ENCODE peak calls at places on chromosomes 4 and X, in four cellular contexts. R, K, J and O are unnamed samples.
A peak's percentile ranks its signal among the peaks of the same experiment; 100 is the strongest.

GRCh38 chr4:87097075-87097474 is 123.3 kb downstream of the KLHL8 start:
- DNase-seq in R (no peak), K (no peak), J (peak; percentile 74), O (no peak)

GRCh38 chr4:183403486-183403885 is 41.0 kb upstream of the CDKN2AIP start:
- DNase-seq in R (no peak), K (peak; percentile 20), J (no peak), O (no peak)

GRCh38 chrX:130118396-130118795 is 8.1 kb upstream of the ELF4 start:
- DNase-seq in K (no peak), J (no peak), R (no peak), O (no peak)

GRCh38 chr4:186912606-186913005 is 188.9 kb upstream of the FAT1 start:
- DNase-seq in K (no peak), J (no peak), R (no peak), O (no peak)

GRCh38 chrX:31061091-31061490 is 10.8 kb downstream of the FTHL17 start:
- DNase-seq in R (no peak), J (no peak), K (no peak), O (no peak)

GRCh38 chr4:107951551-107951950 is 20.2 kb downstream of the CYP2U1 start:
- DNase-seq in R (no peak), K (no peak), J (no peak), O (no peak)

GRCh38 chrX:44945736-44946135 is 72.7 kb downstream of the KDM6A start:
- DNase-seq in K (no peak), R (no peak), J (peak; percentile 42), O (no peak)

GRCh38 chr4:159075531-159075932 is 27.3 kb upstream of the RAPGEF2 start:
- DNase-seq in K (no peak), R (no peak), J (no peak), O (no peak)

GRCh38 chr4:76212301-76212700 is 1.3 kb downstream of the SCARB2 start:
- DNase-seq in J (no peak), R (no peak), K (no peak), O (no peak)

GRCh38 chrX:23003121-23003520 is 3.4 kb downstream of the DDX53 start:
- DNase-seq in K (no peak), R (no peak), J (no peak), O (peak; percentile 5)

GRCh38 chrX:10173331-10173900 is 16.6 kb downstream of the CLCN4 start:
- DNase-seq in J (peak; percentile 90), K (no peak), R (no peak), O (peak; percentile 86)

GRCh38 chr4:172683016-172683415 is 485.6 kb upstream of the GALNT7 start:
- DNase-seq in R (no peak), K (no peak), J (no peak), O (no peak)

GRCh38 chr4:62394751-62395150 is 1194.6 kb downstream of the ADGRL3 start:
- DNase-seq in R (no peak), K (no peak), J (no peak), O (no peak)

GRCh38 chr4:140955528-140956094 is 177.7 kb downstream of the RNF150 start:
- DNase-seq in R (no peak), K (no peak), J (no peak), O (no peak)

GRCh38 chrX:17590892-17591740 is 146.2 kb upstream of the SCML1 start:
- DNase-seq in R (no peak), K (no peak), J (peak; percentile 68), O (peak; percentile 78)

GRCh38 chr4:176818531-176818930 is 25.8 kb upstream of the VEGFC start:
- DNase-seq in K (no peak), J (no peak), R (no peak), O (no peak)

GRCh38 chrX:101370888-101371504 is 15.0 kb downstream of the BTK start:
- DNase-seq in K (no peak), J (no peak), R (no peak), O (no peak)

GRCh38 chr4:76558391-76559235 is 123.6 kb downstream of the SHROOM3 start:
- DNase-seq in J (peak; percentile 75), K (no peak), R (no peak), O (no peak)

GRCh38 chrX:3690140-3690539 is 23.3 kb downstream of the PRKX start:
- DNase-seq in J (no peak), R (no peak), K (no peak), O (no peak)

GRCh38 chr4:3819210-3819919 is 53.2 kb downstream of the ADRA2C start:
- DNase-seq in K (no peak), R (no peak), J (no peak), O (no peak)

GRCh38 chr4:130563185-130563890 is 1467.4 kb downstream of the C4orf33 start:
- DNase-seq in K (peak; percentile 62), J (peak; percentile 87), R (no peak), O (peak; percentile 32)

GRCh38 chrX:64229145-64229544 is 1.3 kb downstream of the ASB12 start:
- DNase-seq in R (no peak), K (no peak), J (no peak), O (no peak)

DNA sequence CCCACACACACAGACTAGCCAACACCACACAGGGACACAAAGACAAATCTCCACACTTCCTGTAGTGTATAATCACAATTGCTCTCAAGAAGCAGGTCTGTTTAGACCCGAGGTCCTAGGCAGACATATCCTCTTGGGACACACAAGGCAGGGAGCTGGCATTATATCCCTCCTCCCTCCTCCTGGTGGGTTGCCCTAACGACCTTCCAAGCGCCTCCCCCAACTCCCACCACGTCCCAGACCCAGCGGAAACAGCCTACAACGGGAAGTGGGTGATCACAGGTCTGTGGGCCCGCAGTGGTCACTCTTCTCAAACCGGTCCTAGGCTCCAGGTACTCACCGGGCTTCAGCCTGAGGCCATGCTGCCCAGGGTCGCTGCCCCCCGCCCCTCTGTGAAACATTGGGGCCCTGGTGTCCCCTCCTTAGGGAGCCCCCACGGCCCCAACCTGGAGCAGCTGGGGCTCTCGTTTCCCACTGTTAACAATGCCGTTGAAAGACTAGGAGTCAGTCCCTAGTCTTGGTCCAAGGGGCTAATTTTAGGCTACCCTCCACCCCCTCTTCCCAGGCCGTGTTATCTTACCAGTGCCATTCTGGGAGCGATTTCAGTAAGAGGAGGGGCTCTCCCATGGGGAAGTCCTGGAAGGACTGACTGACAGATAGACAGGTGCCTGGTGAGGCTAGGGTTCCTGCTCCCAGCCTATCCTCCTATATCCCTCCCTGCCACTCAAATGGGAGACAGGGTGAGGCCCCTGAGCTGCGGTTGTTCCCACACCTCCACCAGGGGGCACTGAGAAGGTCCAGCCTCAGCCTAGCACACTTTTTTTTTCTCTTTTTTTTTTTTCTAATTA is at the start of gene ASB12:
- DNase-seq in K (no peak), R (no peak), J (peak; percentile 22), O (peak; percentile 15)
- H3K4me3 ChIP-seq in K (no peak within 1 kb of the TSS), R (no peak within 1 kb of the TSS), J (no peak within 1 kb of the TSS), O (no peak within 1 kb of the TSS)

GRCh38 chr4:6824071-6824470 is 41.5 kb downstream of the KIAA0232 start:
- DNase-seq in J (no peak), K (no peak), R (no peak), O (no peak)

GRCh38 chr4:6824772-6825402 is 42.4 kb downstream of the KIAA0232 start:
- DNase-seq in K (no peak), J (no peak), R (no peak), O (no peak)

GRCh38 chr4:6829077-6829476 is 46.5 kb downstream of the KIAA0232 start:
- DNase-seq in K (no peak), R (no peak), J (no peak), O (no peak)

GRCh38 chr4:6826781-6827508 is 44.4 kb downstream of the KIAA0232 start:
- DNase-seq in R (no peak), J (no peak), K (no peak), O (no peak)

DNA sequence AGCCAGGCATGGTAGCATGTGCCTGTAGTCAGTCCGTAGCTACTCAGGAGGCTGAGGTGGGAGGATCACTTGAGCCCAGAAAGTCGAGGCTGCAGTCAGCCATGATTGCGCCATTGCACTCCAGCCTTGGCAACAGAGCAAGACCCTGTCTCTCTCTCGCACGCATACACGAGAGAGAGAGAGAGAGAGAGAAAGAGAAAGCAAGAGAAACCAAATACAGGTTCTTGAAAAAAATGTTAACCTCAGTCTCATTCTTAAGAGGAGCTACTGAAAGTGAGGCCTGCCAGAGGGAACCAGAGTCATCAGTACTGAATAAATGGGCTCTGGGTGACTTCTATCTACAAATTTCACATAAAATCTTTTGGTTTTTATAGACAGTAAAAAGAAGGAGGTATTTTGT is 42.9 kb downstream of the KIAA0232 start:
- DNase-seq in K (no peak), J (no peak), R (no peak), O (no peak)
- H3K36me3 ChIP-seq in K (peaks cover 30% of the 10 kb centered on the region), J (peaks cover 5% of the 10 kb centered on the region), R (peaks cover 6% of the 10 kb centered on the region), O (peaks cover 41% of the 10 kb centered on the region)

GRCh38 chrX:139826065-139827044 is 106.5 kb downstream of the ATP11C start:
- DNase-seq in J (no peak), R (no peak), K (no peak), O (no peak)

GRCh38 chrX:139825618-139826017 is 107.2 kb downstream of the ATP11C start:
- DNase-seq in J (no peak), R (no peak), K (no peak), O (no peak)

GRCh38 chrX:139828830-139829229 is 104.0 kb downstream of the ATP11C start:
- DNase-seq in K (no peak), J (no peak), R (no peak), O (no peak)

GRCh38 chrX:139831017-139831416 is 101.8 kb downstream of the ATP11C start:
- DNase-seq in K (no peak), R (no peak), J (no peak), O (no peak)

DNA sequence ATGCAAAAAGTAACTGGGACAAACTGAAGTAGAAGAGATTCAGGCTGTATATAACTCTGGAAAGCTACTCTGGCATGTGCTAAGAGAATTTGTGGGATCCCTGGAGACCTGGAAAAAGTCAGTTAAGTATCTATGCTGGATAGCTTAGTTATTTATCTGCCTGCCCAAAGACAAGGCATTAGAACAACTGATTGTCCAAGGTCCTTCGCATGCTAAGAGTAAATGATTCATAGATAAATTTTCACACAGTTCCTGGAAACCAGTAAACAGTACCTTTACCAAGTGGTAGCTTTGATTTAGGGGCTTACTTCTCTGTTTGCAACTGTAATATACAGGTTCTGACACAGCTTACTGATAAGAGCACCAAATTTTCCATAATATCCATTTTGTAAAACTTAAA is 104.8 kb downstream of the ATP11C start:
- DNase-seq in K (no peak), R (no peak), J (no peak), O (no peak)
- H3K4me1 ChIP-seq in K (peaks cover 17% of the 10 kb centered on the region), R (peaks cover 25% of the 10 kb centered on the region), J (peaks cover 77% of the 10 kb centered on the region), O (peaks cover 4% of the 10 kb centered on the region)

DNA sequence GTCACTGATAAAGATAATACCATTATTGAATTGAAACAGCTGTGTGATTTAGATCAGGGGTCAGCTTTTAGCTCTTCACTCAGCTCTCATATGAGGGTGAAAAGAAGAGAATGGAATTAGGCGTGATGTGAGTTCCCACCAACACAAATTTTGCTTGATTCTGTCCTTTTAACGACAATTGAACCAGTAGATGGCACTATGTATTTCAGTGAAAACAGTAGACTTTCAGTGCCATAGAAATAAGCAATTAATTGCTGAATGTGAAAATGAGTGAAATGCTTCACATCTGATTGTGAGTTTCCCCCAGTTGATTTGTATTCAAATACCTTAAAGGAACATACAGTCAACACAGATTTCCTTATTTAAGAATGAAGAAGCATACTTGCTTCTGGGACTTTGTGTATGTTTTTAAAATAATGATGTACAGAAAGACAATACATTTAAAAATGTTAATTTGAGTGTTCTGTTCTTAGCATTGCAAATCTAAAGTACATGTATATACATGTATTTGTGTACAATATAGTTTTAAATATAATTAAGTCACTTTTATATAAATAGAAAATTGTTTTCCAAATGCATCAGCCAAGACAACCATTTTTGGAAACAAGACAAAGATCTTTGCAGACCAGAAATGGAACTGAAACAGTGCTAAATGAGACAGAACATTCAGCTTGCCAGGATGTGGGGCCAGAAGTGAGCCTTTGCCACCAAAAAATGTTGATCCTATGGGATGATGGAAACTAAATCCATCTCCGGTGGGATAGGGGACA is 178.8 kb downstream of the SNCA start:
- DNase-seq in J (peak; percentile 61), R (no peak), K (no peak), O (no peak)
- H3K4me3 ChIP-seq in J (no peak overlapping the region), R (no peak overlapping the region), K (no peak overlapping the region), O (no peak overlapping the region)

GRCh38 chr4:122243785-122244184 is 91.7 kb downstream of the BLTP1 start:
- DNase-seq in R (no peak), J (no peak), K (no peak), O (no peak)
- H3K36me3 ChIP-seq in R (peaks cover 26% of the 10 kb centered on the region), J (no peaks in the 10 kb centered on the region), K (peaks cover 76% of the 10 kb centered on the region), O (peaks cover 24% of the 10 kb centered on the region)

GRCh38 chrX:105267167-105267566 is 46.7 kb upstream of the TEX13A start:
- DNase-seq in K (no peak), J (no peak), R (no peak), O (no peak)
- H3K4me1 ChIP-seq in K (no peaks in the 10 kb centered on the region), J (no peaks in the 10 kb centered on the region), R (no peaks in the 10 kb centered on the region), O (no peaks in the 10 kb centered on the region)